ENCODE peak calls at places on chromosomes 2 and 18, in four cellular contexts. Q is head of caudate nucleus, I is fibroblast of the aortic adventitia, K is ACHN. W is an unnamed sample.

GRCh38 chr2:218856896-218857243 is 2.7 kb upstream of the WNT6 start:
- DNase-seq in Q (no peak), I (no peak), K (no peak), W (no peak)

GRCh38 chr2:233217892-233218377 is 33.5 kb upstream of the ATG16L1 start:
- DNase-seq in Q (no peak), I (peak; percentile 39), K (no peak), W (no peak)

GRCh38 chr2:105557021-105557420 is 158.2 kb upstream of the FHL2 start:
- DNase-seq in Q (no peak), I (no peak), K (no peak), W (no peak)

GRCh38 chr2:203623104-203623503 is 83.3 kb upstream of the CD28 start:
- DNase-seq in Q (no peak), I (peak; percentile 91), K (peak; percentile 33), W (no peak)

GRCh38 chr2:204205548-204205947 is 269.0 kb downstream of the ICOS start:
- DNase-seq in Q (no peak), I (no peak), K (no peak), W (no peak)

GRCh38 chr2:236753611-236754010 is 184.0 kb downstream of the ACKR3 start:
- DNase-seq in Q (no peak), I (no peak), K (no peak), W (no peak)

GRCh38 chr2:43223412-43224040 is 2.9 kb downstream of the ZFP36L2 start:
- DNase-seq in Q (no peak), I (peak; percentile 65), K (no peak), W (no peak)

GRCh38 chr2:186907897-186908296 is 58.9 kb upstream of the ZSWIM2 start:
- DNase-seq in Q (no peak), I (no peak), K (no peak), W (no peak)

GRCh38 chr2:174688079-174688478 is 76.2 kb downstream of the CHRNA1 start:
- DNase-seq in Q (no peak), I (peak; percentile 76), K (peak; percentile 54), W (no peak)

GRCh38 chr2:138949517-138949916 is 169.3 kb upstream of the NXPH2 start:
- DNase-seq in Q (no peak), I (peak; percentile 37), K (no peak), W (no peak)

GRCh38 chr2:43109261-43109743 is 117.1 kb downstream of the ZFP36L2 start:
- DNase-seq in Q (no peak), I (peak; percentile 46), K (no peak), W (no peak)

GRCh38 chr18:41666251-41666650 is 288.8 kb upstream of the PIK3C3 start:
- DNase-seq in Q (no peak), I (no peak), K (no peak), W (no peak)

GRCh38 chr2:223041527-223042109 is 10.4 kb upstream of the KCNE4 start:
- DNase-seq in Q (peak; percentile 13), I (peak; percentile 98), K (peak; percentile 94), W (no peak)

GRCh38 chr2:127039387-127040031 is 67.4 kb downstream of the BIN1 start:
- DNase-seq in Q (no peak), I (no peak), K (no peak), W (no peak)

W was measured in activated CD4-positive, alpha-beta T cell treated with anti-CD3 and anti-CD28 coated beads for 4 hours.